ENCODE peak calls at places on chromosomes 11 and 22, in nine cellular contexts. Q is cardiac muscle cell, X is thoracic aorta, B is choroid plexus epithelial cell, F is colonic mucosa, I is SK-N-SH, D is nephron progenitor cell, N is PC-3, H is epithelial cell of esophagus. S is an unnamed sample.

GRCh38 chr22:22745225-22746060 is 101.0 kb downstream of the GGTLC2 start:
- DNase-seq in Q (no peak), X (no peak), B (peak), F (peak), I (peak), D (peak), N (peak), H (peak), S (peak)

GRCh38 chr11:71096751-71097388 is 155.5 kb downstream of the SHANK2 start:
- DNase-seq in Q (no peak), X (no peak), B (no peak), F (no peak), I (no peak), D (no peak), N (peak), H (no peak), S (no peak)

GRCh38 chr22:47847281-47847890 is 1084.9 kb downstream of the TBC1D22A start:
- DNase-seq in Q (no peak), X (no peak), B (no peak), F (no peak), I (no peak), D (no peak), N (no peak), H (no peak), S (peak)

GRCh38 chr11:64358907-64359711 is at the start of gene RPS6KA4:
- DNase-seq in Q (peak), X (no peak), B (peak), F (peak), I (peak), D (peak), N (peak), H (peak), S (no peak)

GRCh38 chr11:72641900-72642814 is 32.1 kb downstream of the PDE2A start:
- DNase-seq in Q (peak), X (no peak), B (no peak), F (peak), I (peak), D (peak), N (peak), H (peak), S (peak)

GRCh38 chr22:35609261-35609660 is 7.9 kb downstream of the MB start:
- DNase-seq in Q (no peak), X (no peak), B (no peak), F (no peak), I (no peak), D (no peak), N (no peak), H (no peak), S (no peak)

GRCh38 chr22:43833286-43834240 is 21.5 kb upstream of the EFCAB6 start:
- DNase-seq in Q (peak), X (no peak), B (no peak), F (no peak), I (no peak), D (no peak), N (no peak), H (no peak), S (no peak)

GRCh38 chr22:27993774-27994350 is 74.8 kb upstream of the PITPNB start:
- DNase-seq in Q (no peak), X (no peak), B (no peak), F (no peak), I (no peak), D (no peak), N (no peak), H (no peak), S (no peak)

GRCh38 chr11:119363874-119364590 is 17.5 kb downstream of the USP2 start:
- DNase-seq in Q (peak), X (no peak), B (no peak), F (peak), I (peak), D (peak), N (peak), H (peak), S (peak)

GRCh38 chr11:42967653-42968052 is 344.1 kb upstream of the API5 start:
- DNase-seq in Q (no peak), X (no peak), B (no peak), F (no peak), I (no peak), D (no peak), N (no peak), H (no peak), S (no peak)

GRCh38 chr22:42991010-42991651 is 23.8 kb downstream of the PACSIN2 start:
- DNase-seq in Q (no peak), X (no peak), B (peak), F (peak), I (no peak), D (no peak), N (peak), H (peak), S (no peak)

GRCh38 chr11:130159657-130160459 is at the start of gene ST14:
- DNase-seq in Q (peak), X (no peak), B (no peak), F (peak), I (peak), D (peak), N (peak), H (peak), S (no peak)

GRCh38 chr22:49196046-49196511 is 631.6 kb downstream of the BRD1 start:
- DNase-seq in Q (no peak), X (no peak), B (no peak), F (no peak), I (no peak), D (no peak), N (no peak), H (no peak), S (no peak)

GRCh38 chr11:130652671-130653335 is 204.4 kb downstream of the ADAMTS15 start:
- DNase-seq in Q (no peak), X (no peak), B (peak), F (no peak), I (no peak), D (no peak), N (no peak), H (peak), S (no peak)

GRCh38 chr22:29992341-29993275 is 87.7 kb upstream of the HORMAD2 start:
- DNase-seq in Q (no peak), X (no peak), B (no peak), F (no peak), I (no peak), D (no peak), N (peak), H (peak), S (no peak)

GRCh38 chr11:93735627-93736026 is 5.7 kb downstream of the TAF1D start:
- DNase-seq in Q (no peak), X (no peak), B (no peak), F (no peak), I (no peak), D (no peak), N (no peak), H (no peak), S (no peak)

GRCh38 chr22:44486538-44486937 is 11.5 kb downstream of the RTL6 start:
- DNase-seq in Q (no peak), X (no peak), B (no peak), F (no peak), I (no peak), D (no peak), N (no peak), H (no peak), S (no peak)

GRCh38 chr22:44046485-44047141 is 22.5 kb downstream of the PARVB start:
- DNase-seq in Q (no peak), X (no peak), B (no peak), F (no peak), I (no peak), D (no peak), N (no peak), H (no peak), S (peak)

GRCh38 chr22:45631839-45632238 is 39.8 kb upstream of the ATXN10 start:
- DNase-seq in Q (no peak), X (no peak), B (no peak), F (no peak), I (no peak), D (no peak), N (no peak), H (no peak), S (no peak)

GRCh38 chr11:120342226-120342625 is 6.0 kb downstream of the ARHGEF12 start:
- DNase-seq in Q (no peak), X (no peak), B (no peak), F (no peak), I (no peak), D (no peak), N (no peak), H (peak), S (no peak)

GRCh38 chr11:117973446-117973922 is 12.7 kb upstream of the IL10RA start:
- DNase-seq in Q (no peak), X (no peak), B (no peak), F (no peak), I (no peak), D (no peak), N (no peak), H (no peak), S (no peak)

GRCh38 chr11:352456-353180 is 16.7 kb upstream of the B4GALNT4 start:
- DNase-seq in Q (no peak), X (no peak), B (no peak), F (no peak), I (no peak), D (no peak), N (no peak), H (no peak), S (no peak)

GRCh38 chr11:36729765-36730164 is 131.7 kb upstream of the RAG2 start:
- DNase-seq in Q (no peak), X (no peak), B (no peak), F (no peak), I (no peak), D (no peak), N (no peak), H (no peak), S (no peak)

GRCh38 chr11:74050465-74050864 is 41.6 kb upstream of the UCP3 start:
- DNase-seq in Q (no peak), X (no peak), B (no peak), F (no peak), I (no peak), D (no peak), N (peak), H (no peak), S (no peak)

GRCh38 chr11:17256512-17256911 is 20.0 kb upstream of the NUCB2 start:
- DNase-seq in Q (no peak), X (no peak), B (peak), F (no peak), I (no peak), D (no peak), N (peak), H (peak), S (no peak)

GRCh38 chr22:37569009-37569920 is 9.0 kb downstream of the CDC42EP1 start:
- DNase-seq in Q (no peak), X (no peak), B (no peak), F (peak), I (no peak), D (no peak), N (no peak), H (no peak), S (no peak)
- TF ChIP-seq CTCF in Q (no peak), X (no peak), B (no peak), F (no peak), I (no peak), D (no peak), N (no peak), H (no peak), S (no peak)

DNA sequence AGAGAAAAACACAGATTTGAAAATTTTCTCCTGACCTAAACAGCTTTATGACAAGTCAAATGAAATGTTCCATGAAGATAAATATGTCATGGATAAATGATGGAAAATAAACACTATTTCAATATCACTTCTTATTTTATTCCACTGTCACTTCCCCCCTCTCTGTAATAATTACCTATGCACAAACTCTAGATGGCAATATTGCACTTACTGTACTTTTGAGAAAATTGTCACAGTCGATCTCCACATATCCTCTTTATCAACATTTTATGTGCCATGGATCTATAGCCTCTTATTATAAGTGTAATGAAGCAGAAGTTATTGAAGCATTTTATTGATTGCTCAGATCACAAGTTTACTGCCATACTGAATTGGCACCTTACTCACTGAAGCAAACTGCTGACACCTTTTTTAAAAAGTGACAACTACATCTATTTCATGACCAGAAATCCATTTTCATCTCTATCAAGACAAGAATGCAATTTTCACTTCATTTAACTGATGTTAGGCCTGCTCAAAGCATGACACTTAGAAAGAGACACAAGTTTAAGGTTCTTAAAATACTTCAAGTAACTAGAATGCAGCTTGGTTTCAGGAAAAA is 133.4 kb downstream of the DCDC1 start:
- DNase-seq in Q (no peak), X (no peak), B (peak), F (no peak), I (no peak), D (no peak), N (peak), H (peak), S (no peak)
- TF ChIP-seq CTCF in Q (peak), X (no peak), B (peak), F (no peak), I (peak), D (no peak), N (peak), H (peak), S (no peak)

DNA sequence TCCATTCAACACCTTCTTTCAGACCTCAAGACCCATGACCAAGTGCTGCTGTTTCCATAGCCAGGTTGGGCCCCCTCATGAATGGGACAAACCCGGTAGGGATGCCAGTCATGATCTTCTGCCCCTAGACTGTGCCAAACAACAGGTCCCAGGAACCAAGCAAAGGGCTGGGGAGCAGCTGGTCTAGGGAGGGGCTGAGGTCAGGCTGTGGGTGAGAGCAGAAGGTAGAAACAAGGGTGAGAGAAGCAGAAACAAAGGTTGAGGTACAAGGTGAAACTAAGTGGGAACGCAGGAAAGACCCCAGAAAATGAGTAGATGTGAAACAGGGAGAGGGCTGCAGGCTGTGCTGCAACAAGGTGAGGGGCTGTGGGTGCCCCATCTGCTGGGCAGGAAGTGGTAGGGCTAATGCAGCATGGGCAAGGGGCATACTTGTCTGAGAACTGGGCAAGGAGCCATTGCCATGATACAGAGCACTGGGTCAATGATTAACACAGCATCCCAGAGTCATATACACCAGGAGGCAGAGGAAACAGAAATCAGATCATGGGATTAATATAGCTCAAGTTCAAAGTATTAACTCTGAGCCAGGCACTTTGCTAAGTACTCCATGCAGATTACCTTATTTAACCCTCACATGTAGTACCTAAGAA is 45.9 kb downstream of the SLC1A2 start:
- DNase-seq in Q (no peak), X (no peak), B (no peak), F (peak), I (peak), D (no peak), N (peak), H (peak), S (no peak)
- TF ChIP-seq CTCF in Q (no peak), X (no peak), B (no peak), F (no peak), I (no peak), D (no peak), N (no peak), H (no peak), S (peak)

GRCh38 chr11:69437001-69437875 is 44.2 kb upstream of the LINC01488 start:
- DNase-seq in Q (peak), X (no peak), B (no peak), F (no peak), I (no peak), D (peak), N (peak), H (peak), S (no peak)
- TF ChIP-seq CTCF in Q (no peak), X (no peak), B (no peak), F (no peak), I (no peak), D (no peak), N (no peak), H (no peak), S (no peak)

DNA sequence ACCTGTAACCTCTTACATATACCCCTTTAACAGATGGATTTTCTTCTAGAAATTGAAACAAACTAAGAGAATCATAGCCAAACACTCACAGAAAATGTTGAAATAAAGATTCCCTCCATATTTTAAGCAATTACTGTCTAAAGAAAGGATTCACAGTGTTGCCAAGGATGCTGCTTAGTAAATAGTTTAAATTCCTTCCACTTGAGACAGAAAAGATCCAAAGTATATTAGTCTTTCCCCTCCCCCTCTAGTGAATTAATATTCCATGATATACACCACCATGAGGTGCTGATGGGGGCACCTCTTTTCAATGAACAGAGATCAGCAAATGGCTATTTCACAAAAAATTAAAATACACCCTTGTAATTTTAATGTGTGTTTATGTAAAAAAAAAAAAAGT is 186.8 kb downstream of the SOX6 start:
- DNase-seq in Q (no peak), X (no peak), B (peak), F (no peak), I (no peak), D (no peak), N (no peak), H (no peak), S (no peak)
- TF ChIP-seq CTCF in Q (no peak), X (no peak), B (no peak), F (no peak), I (peak), D (no peak), N (no peak), H (no peak), S (no peak)

GRCh38 chr11:133249065-133249464 is 283.2 kb downstream of the OPCML start:
- DNase-seq in Q (no peak), X (no peak), B (no peak), F (no peak), I (no peak), D (no peak), N (no peak), H (no peak), S (peak)

GRCh38 chr11:133239530-133239929 is 292.8 kb downstream of the OPCML start:
- DNase-seq in Q (no peak), X (no peak), B (no peak), F (no peak), I (no peak), D (no peak), N (no peak), H (no peak), S (no peak)

GRCh38 chr11:133240908-133241307 is 291.4 kb downstream of the OPCML start:
- DNase-seq in Q (no peak), X (no peak), B (no peak), F (no peak), I (no peak), D (no peak), N (no peak), H (no peak), S (no peak)

GRCh38 chr11:133238455-133238854 is 293.8 kb downstream of the OPCML start:
- DNase-seq in Q (no peak), X (no peak), B (no peak), F (no peak), I (no peak), D (no peak), N (no peak), H (no peak), S (no peak)

DNA sequence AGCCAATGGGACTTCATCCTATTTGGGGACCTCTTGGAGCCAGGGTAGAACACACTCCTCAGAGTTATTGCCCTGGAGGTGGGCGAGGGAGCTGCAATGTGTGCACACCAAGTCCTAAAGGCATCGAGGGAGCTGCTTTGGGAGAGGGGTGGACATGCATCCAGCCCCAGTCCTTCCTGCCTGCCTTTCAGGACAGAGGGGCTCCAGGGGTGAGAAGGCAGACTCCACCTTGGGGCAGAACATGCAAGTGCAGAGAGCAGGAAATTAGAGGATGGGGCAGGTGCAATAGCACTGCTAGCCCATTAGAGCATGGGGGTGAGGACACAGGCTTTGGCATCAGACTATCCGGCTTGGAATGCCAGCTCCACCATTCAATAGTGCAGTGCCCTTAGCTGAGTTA is 288.5 kb downstream of the OPCML start:
- DNase-seq in Q (no peak), X (no peak), B (no peak), F (no peak), I (no peak), D (no peak), N (no peak), H (no peak), S (no peak)
- TF ChIP-seq CTCF in Q (no peak), X (no peak), B (no peak), F (no peak), I (no peak), D (peak), N (no peak), H (no peak), S (no peak)